ENCODE peak calls at places on chromosomes 6 and 20, in four cellular contexts. R is pancreas, X is IMR-90, L is NT2/D1. Z is an unnamed sample.

GRCh38 chr20:701401-702129 is 26.0 kb upstream of the SCRT2 start:
- DNase-seq in L (no peak), X (no peak), R (no peak), Z (no peak)

GRCh38 chr6:45422541-45423110 is 44.9 kb upstream of the SUPT3H start:
- DNase-seq in R (peak; percentile 83), X (peak; percentile 55), L (no peak), Z (peak; percentile 56)

GRCh38 chr6:52517502-52518278 is 59.2 kb downstream of the TRAM2 start:
- DNase-seq in R (no peak), L (peak; percentile 76), X (peak; percentile 98), Z (no peak)

GRCh38 chr6:36241728-36242127 is 28.1 kb upstream of the PNPLA1 start:
- DNase-seq in X (peak; percentile 46), L (no peak), R (no peak), Z (no peak)

GRCh38 chr6:15389759-15390723 is 144.2 kb downstream of the JARID2 start:
- DNase-seq in L (peak; percentile 9), R (no peak), X (peak; percentile 66), Z (no peak)

GRCh38 chr6:50843842-50844241 is 25.2 kb downstream of the TFAP2B start:
- DNase-seq in R (peak; percentile 33), X (no peak), L (no peak), Z (no peak)

GRCh38 chr6:161058746-161059145 is 67.2 kb downstream of the MAP3K4 start:
- DNase-seq in L (no peak), X (peak; percentile 20), R (no peak), Z (no peak)

GRCh38 chr6:127879685-127880084 is 21.2 kb downstream of the THEMIS start:
- DNase-seq in R (peak; percentile 20), X (peak; percentile 7), L (no peak), Z (no peak)

GRCh38 chr6:37288247-37288646 is 30.3 kb upstream of the TMEM217 start:
- DNase-seq in X (peak; percentile 12), R (no peak), L (no peak), Z (no peak)

GRCh38 chr6:37285861-37286311 is 27.9 kb upstream of the TMEM217 start:
- DNase-seq in R (no peak), L (no peak), X (no peak), Z (no peak)

GRCh38 chr6:37289931-37290330 is 32.0 kb upstream of the TMEM217 start:
- DNase-seq in X (no peak), R (no peak), L (no peak), Z (peak; percentile 11)

GRCh38 chr6:37284781-37285180 is 26.8 kb upstream of the TMEM217 start:
- DNase-seq in R (no peak), X (no peak), L (no peak), Z (no peak)

GRCh38 chr6:37287519-37288157 is 29.7 kb upstream of the TMEM217 start:
- DNase-seq in R (no peak), L (no peak), X (no peak), Z (no peak)
- H3K36me3 ChIP-seq in R (peaks cover 17% of the 10 kb centered on the region), L (peaks cover 54% of the 10 kb centered on the region), X (peaks cover 51% of the 10 kb centered on the region), Z (peaks cover 40% of the 10 kb centered on the region)

DNA sequence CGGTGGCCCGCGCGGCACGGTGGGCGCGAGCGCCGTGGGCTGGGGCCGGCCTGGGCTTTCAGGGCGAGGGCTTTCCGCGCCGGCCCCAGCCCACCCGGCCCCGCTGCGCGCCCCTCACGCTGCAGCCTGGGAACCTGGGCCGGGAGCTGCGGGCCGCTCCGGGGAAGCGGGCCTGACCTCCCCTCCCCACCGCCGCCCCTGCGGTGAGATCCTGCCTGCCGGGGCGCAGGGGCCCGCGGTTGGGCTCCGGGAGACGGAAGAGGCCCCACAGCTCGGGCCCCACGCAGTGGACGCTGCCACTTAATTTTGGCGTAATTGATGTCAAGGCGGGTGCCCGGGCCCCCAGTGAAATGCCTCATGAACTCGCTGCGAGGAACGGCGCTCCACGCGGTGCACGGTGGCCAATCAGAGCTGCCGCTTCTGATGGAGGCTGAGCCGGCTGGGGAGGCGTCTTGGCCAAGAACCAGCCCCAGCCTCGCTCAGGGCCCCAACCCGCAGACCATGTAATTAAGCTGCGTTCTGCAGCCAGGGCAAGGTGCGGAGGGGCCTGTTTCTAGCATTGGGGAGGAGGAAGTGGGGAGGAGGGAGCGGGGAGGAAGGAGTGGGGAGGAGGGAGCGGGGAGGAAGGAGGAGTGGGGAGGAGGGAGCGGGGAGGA is 96.1 kb upstream of the BHLHE23 start:
- DNase-seq in L (no peak), R (peak; percentile 66), X (peak; percentile 6), Z (peak; percentile 62)
- H3K4me3 ChIP-seq in L (peak overlapping the region; percentile 60), R (peak overlapping the region; percentile 33), X (peak overlapping the region; percentile 67), Z (peak overlapping the region; percentile 98)

GRCh38 chr6:43331876-43332275 is 23.2 kb upstream of the CRIP3 start:
- DNase-seq in R (no peak), X (no peak), L (no peak), Z (no peak)

GRCh38 chr6:43335469-43335868 is 26.8 kb upstream of the CRIP3 start:
- DNase-seq in R (no peak), L (no peak), X (no peak), Z (no peak)

GRCh38 chr6:43338243-43338642 is 29.6 kb upstream of the CRIP3 start:
- DNase-seq in L (no peak), X (no peak), R (no peak), Z (no peak)

GRCh38 chr6:43331470-43331869 is 22.8 kb upstream of the CRIP3 start:
- DNase-seq in R (no peak), L (no peak), X (no peak), Z (no peak)

DNA sequence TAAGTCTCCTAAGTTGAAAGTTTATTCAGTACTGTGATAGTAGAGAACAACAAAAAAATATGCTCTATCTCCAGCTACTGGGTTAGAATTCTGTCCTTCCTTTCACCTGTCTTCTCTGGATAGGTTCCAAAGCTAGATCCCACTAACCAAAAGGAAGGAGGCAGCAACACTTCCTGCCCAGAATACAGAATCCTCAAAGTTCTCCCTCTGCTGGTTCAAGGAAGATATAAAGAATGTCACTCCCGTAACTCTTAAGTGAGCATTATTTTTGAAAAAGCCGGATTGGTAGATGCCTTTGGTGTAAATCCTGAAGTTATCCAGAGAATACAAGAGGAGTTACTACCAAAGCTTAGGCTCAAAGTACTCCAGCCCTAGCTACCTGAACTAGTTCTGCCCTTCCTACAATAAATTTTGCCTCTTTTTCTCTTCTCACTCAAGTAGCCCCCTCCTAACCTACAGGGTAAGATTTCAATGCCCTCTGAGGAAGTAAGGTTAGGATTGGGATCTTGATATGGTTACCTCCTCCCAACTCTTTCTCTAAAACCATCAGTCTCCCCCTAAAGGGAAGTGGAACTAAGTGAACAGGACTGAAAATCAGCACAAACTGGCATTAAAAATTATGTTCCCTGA is 26.0 kb upstream of the CRIP3 start:
- DNase-seq in X (peak; percentile 69), L (peak; percentile 39), R (no peak), Z (no peak)
- H3K36me3 ChIP-seq in X (peaks cover 20% of the 10 kb centered on the region), L (peaks cover 21% of the 10 kb centered on the region), R (peaks cover 7% of the 10 kb centered on the region), Z (peaks cover under 1% of the 10 kb centered on the region)

GRCh38 chr20:2298116-2298515 is 2.3 kb downstream of the TGM3 start:
- DNase-seq in R (no peak), X (no peak), L (no peak), Z (no peak)
- H3K4me3 ChIP-seq in R (no peak overlapping the region), X (no peak overlapping the region), L (no peak overlapping the region), Z (no peak overlapping the region)

GRCh38 chr20:51469578-51470520 is 72.7 kb downstream of the NFATC2 start:
- DNase-seq in L (no peak), X (no peak), R (no peak), Z (no peak)

GRCh38 chr20:51470521-51470875 is 72.0 kb downstream of the NFATC2 start:
- DNase-seq in X (no peak), L (no peak), R (no peak), Z (no peak)

GRCh38 chr20:51467971-51468626 is 74.4 kb downstream of the NFATC2 start:
- DNase-seq in X (no peak), R (no peak), L (no peak), Z (no peak)

GRCh38 chr20:51468636-51469035 is 73.9 kb downstream of the NFATC2 start:
- DNase-seq in L (no peak), X (no peak), R (no peak), Z (no peak)

DNA sequence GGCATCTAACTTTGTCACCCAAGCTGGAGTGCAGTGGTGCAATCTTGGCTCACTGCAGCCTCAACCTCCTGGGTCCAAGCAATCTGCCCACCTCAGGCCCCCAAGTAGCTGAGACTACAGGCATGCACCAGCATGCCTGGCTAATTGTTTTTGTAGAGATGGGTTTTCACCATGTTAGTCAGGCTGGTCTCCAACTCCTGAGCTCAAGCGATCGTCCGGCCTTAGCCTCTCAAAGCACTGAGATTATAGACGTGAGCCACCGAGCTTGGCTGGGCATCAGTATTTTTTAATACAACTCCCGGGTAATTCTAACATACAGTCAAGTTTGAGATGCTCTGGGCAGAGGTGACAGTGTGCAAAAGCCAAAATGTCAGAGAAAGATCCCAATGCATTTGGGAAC is 73.5 kb downstream of the NFATC2 start:
- DNase-seq in L (no peak), X (no peak), R (no peak), Z (no peak)
- H3K36me3 ChIP-seq in L (no peaks in the 10 kb centered on the region), X (no peaks in the 10 kb centered on the region), R (no peaks in the 10 kb centered on the region), Z (peaks cover 29% of the 10 kb centered on the region)

GRCh38 chr6:31112478-31112877 is at the start of gene C6orf15:
- DNase-seq in R (no peak), L (no peak), X (no peak), Z (no peak)

GRCh38 chr6:31115941-31116560 is 1.5 kb downstream of the PSORS1C1 start:
- DNase-seq in X (no peak), L (no peak), R (no peak), Z (no peak)

GRCh38 chr6:31113861-31114539 is 600 bp upstream of the PSORS1C1 start:
- DNase-seq in L (no peak), X (peak; percentile 24), R (no peak), Z (no peak)

GRCh38 chr6:31114970-31115849 is 610 bp downstream of the PSORS1C1 start:
- DNase-seq in X (peak; percentile 42), R (no peak), L (no peak), Z (no peak)

GRCh38 chr6:31114540-31114876 is at the start of gene PSORS1C1:
- DNase-seq in L (no peak), X (peak; percentile 95), R (no peak), Z (no peak)
- H3K4me3 ChIP-seq in L (peak within 1 kb of the TSS; percentile 13), X (no peak within 1 kb of the TSS), R (no peak within 1 kb of the TSS), Z (no peak within 1 kb of the TSS)

GRCh38 chr20:38156280-38156679 is 8.8 kb downstream of the TGM2 start:
- DNase-seq in L (no peak), X (no peak), R (no peak), Z (no peak)

GRCh38 chr20:38157635-38158495 is 7.2 kb downstream of the TGM2 start:
- DNase-seq in L (no peak), X (peak; percentile 44), R (no peak), Z (no peak)

GRCh38 chr20:38153401-38153800 is 11.7 kb downstream of the TGM2 start:
- DNase-seq in X (no peak), R (no peak), L (no peak), Z (no peak)

GRCh38 chr20:38156888-38157634 is 8.0 kb downstream of the TGM2 start:
- DNase-seq in L (no peak), X (peak; percentile 34), R (no peak), Z (no peak)

DNA sequence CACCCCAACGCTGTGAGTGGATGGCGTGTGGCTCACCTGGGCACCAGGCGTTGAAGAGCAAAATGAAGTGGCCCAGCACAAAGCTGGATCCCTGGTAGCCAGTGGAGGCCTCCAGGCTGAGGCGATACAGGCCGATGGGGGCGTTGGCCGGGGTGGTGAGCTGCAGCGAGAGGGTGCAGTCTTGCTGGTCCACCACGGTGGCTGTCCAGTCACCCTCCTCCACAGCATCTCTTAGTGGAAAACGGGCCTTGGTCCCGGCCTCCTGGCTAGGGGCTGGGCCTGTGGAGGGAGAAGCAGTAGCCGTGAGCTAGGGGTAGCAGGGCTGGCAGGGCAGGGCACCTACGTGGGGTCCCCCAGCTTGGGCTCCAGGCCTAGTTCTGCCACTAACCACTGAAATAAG is 9.3 kb downstream of the TGM2 start:
- DNase-seq in R (no peak), L (no peak), X (no peak), Z (no peak)
- H3K36me3 ChIP-seq in R (no peaks in the 10 kb centered on the region), L (peaks cover 17% of the 10 kb centered on the region), X (peaks cover 69% of the 10 kb centered on the region), Z (no peaks in the 10 kb centered on the region)